ENCODE peak calls at places on chromosomes 5 and 9, in ten cellular contexts. S, U, C, M, D, T, Z, V, J and N are unnamed samples.

GRCh38 chr9:14768561-14769234 is 46.2 kb upstream of the CER1 start:
- DNase-seq in M (no peak), J (peak), S (no peak), C (peak), Z (no peak), T (peak), D (peak), V (peak), U (no peak), N (no peak)

GRCh38 chr5:97098864-97099454 is 43.5 kb downstream of the LIX1 start:
- DNase-seq in U (no peak), J (no peak), D (no peak), V (no peak), C (no peak), Z (no peak), T (no peak), S (no peak), M (no peak), N (no peak)

GRCh38 chr5:180021900-180022299 is 49.7 kb downstream of the RNF130 start:
- DNase-seq in S (no peak), J (no peak), V (no peak), Z (no peak), U (no peak), C (no peak), D (no peak), T (no peak), M (no peak), N (no peak)

GRCh38 chr5:7742241-7742656 is 108.7 kb downstream of the CFAP90 start:
- DNase-seq in Z (no peak), C (no peak), D (no peak), M (no peak), S (no peak), T (no peak), U (no peak), J (no peak), V (no peak), N (no peak)

GRCh38 chr5:160097981-160098380 is 21.3 kb downstream of the PWWP2A start:
- DNase-seq in U (no peak), D (peak), M (no peak), Z (no peak), J (no peak), T (no peak), V (no peak), C (no peak), S (no peak), N (no peak)

GRCh38 chr5:36734422-36734821 is 128.0 kb downstream of the SLC1A3 start:
- DNase-seq in Z (no peak), M (no peak), V (no peak), T (no peak), U (no peak), J (peak), S (no peak), D (no peak), C (peak), N (no peak)

GRCh38 chr9:106758911-106759310 is 104.1 kb upstream of the ZNF462 start:
- DNase-seq in C (no peak), J (no peak), U (no peak), Z (no peak), M (no peak), D (no peak), S (no peak), T (no peak), V (no peak), N (no peak)

GRCh38 chr5:41763096-41763495 is 107.1 kb downstream of the OXCT1 start:
- DNase-seq in S (no peak), J (no peak), T (no peak), M (no peak), D (peak), V (no peak), U (no peak), C (no peak), Z (no peak), N (no peak)

GRCh38 chr5:23352437-23352836 is 155.0 kb upstream of the PRDM9 start:
- DNase-seq in V (no peak), S (no peak), M (no peak), T (no peak), D (no peak), Z (no peak), J (no peak), U (no peak), C (no peak), N (no peak)
- TF ChIP-seq CTCF in V (no peak), S (no peak), M (no peak), T (no peak), D (no peak), Z (no peak), J (no peak), U (no peak), C (no peak), N (no peak)

GRCh38 chr9:38000332-38000731 is 68.7 kb downstream of the SHB start:
- DNase-seq in U (no peak), J (no peak), D (no peak), M (no peak), Z (no peak), S (no peak), V (no peak), C (no peak), T (no peak), N (no peak)
- TF ChIP-seq CTCF in U (peak), J (no peak), D (no peak), M (no peak), Z (no peak), S (no peak), V (no peak), C (no peak), T (no peak), N (no peak)

GRCh38 chr9:83199240-83199639 is 136.3 kb upstream of the RASEF start:
- DNase-seq in U (peak), V (no peak), C (peak), T (no peak), Z (no peak), M (peak), S (peak), D (no peak), J (peak), N (peak)
- TF ChIP-seq CTCF in U (peak), V (peak), C (no peak), T (peak), Z (no peak), M (peak), S (peak), D (peak), J (no peak), N (no peak)

DNA sequence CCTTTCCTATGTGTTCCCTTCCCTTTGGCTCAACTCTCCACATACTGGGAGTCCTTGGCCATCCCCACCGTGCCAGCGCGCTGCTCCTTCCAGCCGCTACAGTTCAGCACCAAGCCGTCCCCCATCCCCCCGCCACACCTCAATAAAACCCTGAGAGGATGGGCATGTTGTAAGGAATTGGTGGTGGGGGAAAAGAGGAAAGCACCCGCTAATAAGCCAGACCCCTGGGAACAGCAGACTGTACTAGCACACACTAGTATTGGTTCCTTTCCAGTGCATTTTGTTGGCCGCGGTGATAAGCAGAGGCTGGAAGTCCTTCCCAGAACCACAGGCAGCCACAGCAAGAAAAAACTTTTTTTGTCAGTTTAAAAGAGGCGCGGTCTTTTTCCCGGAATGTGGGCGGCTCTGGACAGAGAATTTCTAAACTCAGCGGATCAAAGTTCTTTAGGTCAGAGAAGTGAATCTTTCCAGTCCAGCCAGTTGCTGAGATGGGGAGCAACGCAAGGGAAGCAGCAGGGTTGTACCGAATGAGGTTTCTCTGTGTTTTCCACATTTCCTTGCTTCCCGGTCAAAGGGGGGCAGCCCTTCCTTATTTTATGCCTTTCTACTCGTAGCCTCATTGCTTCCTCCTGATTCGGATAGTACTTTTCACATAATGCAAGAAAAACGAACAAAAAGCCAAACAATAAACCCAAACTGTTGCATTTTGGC is 2.1 kb downstream of the CHSY3 start:
- DNase-seq in D (no peak), V (no peak), T (no peak), C (no peak), S (peak), M (no peak), U (no peak), J (peak), Z (no peak), N (no peak)
- TF ChIP-seq CTCF in D (peak), V (peak), T (no peak), C (no peak), S (no peak), M (peak), U (peak), J (no peak), Z (no peak), N (no peak)

GRCh38 chr5:133919148-133920136 is 49.0 kb downstream of the C5orf15 start:
- DNase-seq in V (no peak), M (no peak), T (no peak), Z (no peak), U (no peak), S (no peak), C (no peak), J (no peak), D (no peak), N (no peak)
- TF ChIP-seq CTCF in V (no peak), M (no peak), T (no peak), Z (no peak), U (peak), S (no peak), C (no peak), J (no peak), D (peak), N (no peak)